ENCODE peak calls at places on chromosomes 5 and 9, in nine cellular contexts. One of them, this sample, is unnamed.

GRCh38 chr9:25418974-25419373 is 259.3 kb downstream of the TUSC1 start:
- DNase-seq in transverse colon: no peak
- DNase-seq in iPS-NIHi11: no peak
- DNase-seq in Daoy: no peak
- DNase-seq in hippocampal formation: no peak
- DNase-seq in HuH-7.5: no peak
- DNase-seq in pulmonary artery endothelial cell: no peak
- DNase-seq in GM23338: no peak
- DNase-seq in COR-L47: no peak
- DNase-seq in this sample: no peak

GRCh38 chr5:69042915-69043795 is 50.7 kb upstream of the SLC30A5 start:
- DNase-seq in transverse colon: peak
- DNase-seq in iPS-NIHi11: peak
- DNase-seq in Daoy: peak
- DNase-seq in hippocampal formation: peak
- DNase-seq in HuH-7.5: peak
- DNase-seq in pulmonary artery endothelial cell: peak
- DNase-seq in GM23338: peak
- DNase-seq in COR-L47: peak
- DNase-seq in this sample: peak

GRCh38 chr5:157648275-157648990 is 3.8 kb downstream of the SOX30 start:
- DNase-seq in transverse colon: no peak
- DNase-seq in iPS-NIHi11: no peak
- DNase-seq in Daoy: no peak
- DNase-seq in hippocampal formation: no peak
- DNase-seq in HuH-7.5: no peak
- DNase-seq in pulmonary artery endothelial cell: no peak
- DNase-seq in GM23338: no peak
- DNase-seq in COR-L47: no peak
- DNase-seq in this sample: no peak

GRCh38 chr5:107781451-107781850 is 110.7 kb upstream of the EFNA5 start:
- DNase-seq in transverse colon: no peak
- DNase-seq in iPS-NIHi11: no peak
- DNase-seq in Daoy: no peak
- DNase-seq in hippocampal formation: no peak
- DNase-seq in HuH-7.5: no peak
- DNase-seq in pulmonary artery endothelial cell: no peak
- DNase-seq in GM23338: no peak
- DNase-seq in COR-L47: peak
- DNase-seq in this sample: peak

GRCh38 chr9:96818535-96818934 is 35.8 kb downstream of the ZNF782 start:
- DNase-seq in transverse colon: no peak
- DNase-seq in iPS-NIHi11: no peak
- DNase-seq in Daoy: no peak
- DNase-seq in hippocampal formation: no peak
- DNase-seq in HuH-7.5: no peak
- DNase-seq in pulmonary artery endothelial cell: no peak
- DNase-seq in GM23338: peak
- DNase-seq in COR-L47: no peak
- DNase-seq in this sample: no peak

GRCh38 chr9:93207860-93208734 is 24.2 kb downstream of the WNK2 start:
- DNase-seq in transverse colon: no peak
- DNase-seq in iPS-NIHi11: no peak
- DNase-seq in Daoy: no peak
- DNase-seq in hippocampal formation: no peak
- DNase-seq in HuH-7.5: no peak
- DNase-seq in pulmonary artery endothelial cell: no peak
- DNase-seq in GM23338: no peak
- DNase-seq in COR-L47: no peak
- DNase-seq in this sample: no peak

GRCh38 chr9:130107955-130108354 is 54.2 kb downstream of the GPR107 start:
- DNase-seq in transverse colon: no peak
- DNase-seq in iPS-NIHi11: no peak
- DNase-seq in Daoy: no peak
- DNase-seq in hippocampal formation: no peak
- DNase-seq in HuH-7.5: no peak
- DNase-seq in pulmonary artery endothelial cell: no peak
- DNase-seq in GM23338: no peak
- DNase-seq in COR-L47: no peak
- DNase-seq in this sample: no peak

GRCh38 chr5:177973066-177973635 is 22.9 kb downstream of the PROP1 start:
- DNase-seq in transverse colon: no peak
- DNase-seq in iPS-NIHi11: no peak
- DNase-seq in Daoy: peak
- DNase-seq in hippocampal formation: no peak
- DNase-seq in HuH-7.5: no peak
- DNase-seq in pulmonary artery endothelial cell: no peak
- DNase-seq in GM23338: no peak
- DNase-seq in COR-L47: no peak
- DNase-seq in this sample: peak

GRCh38 chr5:102865510-102866314 is 110.6 kb downstream of the PAM start:
- DNase-seq in transverse colon: peak
- DNase-seq in iPS-NIHi11: peak
- DNase-seq in Daoy: peak
- DNase-seq in hippocampal formation: peak
- DNase-seq in HuH-7.5: peak
- DNase-seq in pulmonary artery endothelial cell: peak
- DNase-seq in GM23338: peak
- DNase-seq in COR-L47: peak
- DNase-seq in this sample: peak

GRCh38 chr9:109923371-109923770 is 143.4 kb downstream of the PALM2AKAP2 start:
- DNase-seq in transverse colon: no peak
- DNase-seq in iPS-NIHi11: peak
- DNase-seq in Daoy: no peak
- DNase-seq in hippocampal formation: no peak
- DNase-seq in HuH-7.5: no peak
- DNase-seq in pulmonary artery endothelial cell: peak
- DNase-seq in GM23338: peak
- DNase-seq in COR-L47: peak
- DNase-seq in this sample: no peak

GRCh38 chr5:10630126-10630525 is 66.3 kb downstream of the ANKRD33B start:
- DNase-seq in transverse colon: no peak
- DNase-seq in iPS-NIHi11: no peak
- DNase-seq in Daoy: no peak
- DNase-seq in hippocampal formation: no peak
- DNase-seq in HuH-7.5: no peak
- DNase-seq in pulmonary artery endothelial cell: no peak
- DNase-seq in GM23338: no peak
- DNase-seq in COR-L47: no peak
- DNase-seq in this sample: no peak

GRCh38 chr5:142078251-142078650 is 30.3 kb upstream of the NDFIP1 start:
- DNase-seq in transverse colon: no peak
- DNase-seq in iPS-NIHi11: no peak
- DNase-seq in Daoy: no peak
- DNase-seq in hippocampal formation: no peak
- DNase-seq in HuH-7.5: no peak
- DNase-seq in pulmonary artery endothelial cell: no peak
- DNase-seq in GM23338: no peak
- DNase-seq in COR-L47: no peak
- DNase-seq in this sample: no peak

GRCh38 chr5:64147849-64148441 is 17.7 kb upstream of the RNF180 start:
- DNase-seq in transverse colon: peak
- DNase-seq in iPS-NIHi11: peak
- DNase-seq in Daoy: peak
- DNase-seq in hippocampal formation: peak
- DNase-seq in HuH-7.5: peak
- DNase-seq in pulmonary artery endothelial cell: peak
- DNase-seq in GM23338: peak
- DNase-seq in COR-L47: peak
- DNase-seq in this sample: peak

GRCh38 chr5:2263763-2264162 is 381.0 kb upstream of the IRX4 start:
- DNase-seq in transverse colon: no peak
- DNase-seq in iPS-NIHi11: no peak
- DNase-seq in Daoy: no peak
- DNase-seq in hippocampal formation: no peak
- DNase-seq in HuH-7.5: no peak
- DNase-seq in pulmonary artery endothelial cell: no peak
- DNase-seq in GM23338: no peak
- DNase-seq in COR-L47: no peak
- DNase-seq in this sample: no peak

GRCh38 chr9:107624216-107624948 is 134.8 kb upstream of the KLF4 start:
- DNase-seq in transverse colon: no peak
- DNase-seq in iPS-NIHi11: no peak
- DNase-seq in Daoy: peak
- DNase-seq in hippocampal formation: no peak
- DNase-seq in HuH-7.5: no peak
- DNase-seq in pulmonary artery endothelial cell: no peak
- DNase-seq in GM23338: no peak
- DNase-seq in COR-L47: no peak
- DNase-seq in this sample: no peak

GRCh38 chr5:138439537-138440225 is 824 bp downstream of the REEP2 start:
- DNase-seq in transverse colon: no peak
- DNase-seq in iPS-NIHi11: peak
- DNase-seq in Daoy: no peak
- DNase-seq in hippocampal formation: peak
- DNase-seq in HuH-7.5: no peak
- DNase-seq in pulmonary artery endothelial cell: no peak
- DNase-seq in GM23338: peak
- DNase-seq in COR-L47: no peak
- DNase-seq in this sample: peak

GRCh38 chr5:32600057-32600622 is 14.8 kb downstream of the SUB1 start:
- DNase-seq in transverse colon: no peak
- DNase-seq in iPS-NIHi11: no peak
- DNase-seq in Daoy: peak
- DNase-seq in hippocampal formation: no peak
- DNase-seq in HuH-7.5: no peak
- DNase-seq in pulmonary artery endothelial cell: peak
- DNase-seq in GM23338: no peak
- DNase-seq in COR-L47: no peak
- DNase-seq in this sample: peak

GRCh38 chr9:133886563-133887501 is 105.3 kb downstream of the VAV2 start:
- DNase-seq in transverse colon: no peak
- DNase-seq in iPS-NIHi11: no peak
- DNase-seq in Daoy: no peak
- DNase-seq in hippocampal formation: no peak
- DNase-seq in HuH-7.5: no peak
- DNase-seq in pulmonary artery endothelial cell: no peak
- DNase-seq in GM23338: no peak
- DNase-seq in COR-L47: peak
- DNase-seq in this sample: no peak

GRCh38 chr5:54861212-54861894 is 124.0 kb downstream of the ESM1 start:
- DNase-seq in transverse colon: no peak
- DNase-seq in iPS-NIHi11: no peak
- DNase-seq in Daoy: no peak
- DNase-seq in hippocampal formation: no peak
- DNase-seq in HuH-7.5: no peak
- DNase-seq in pulmonary artery endothelial cell: no peak
- DNase-seq in GM23338: no peak
- DNase-seq in COR-L47: no peak
- DNase-seq in this sample: no peak

GRCh38 chr9:36415822-36416515 is 15.9 kb upstream of the RNF38 start:
- DNase-seq in transverse colon: no peak
- DNase-seq in iPS-NIHi11: no peak
- DNase-seq in Daoy: no peak
- DNase-seq in hippocampal formation: no peak
- DNase-seq in HuH-7.5: no peak
- DNase-seq in pulmonary artery endothelial cell: no peak
- DNase-seq in GM23338: peak
- DNase-seq in COR-L47: no peak
- DNase-seq in this sample: no peak

GRCh38 chr9:33921967-33922895 is 105.3 kb downstream of the UBE2R2 start:
- DNase-seq in transverse colon: no peak
- DNase-seq in iPS-NIHi11: peak
- DNase-seq in Daoy: peak
- DNase-seq in hippocampal formation: no peak
- DNase-seq in HuH-7.5: peak
- DNase-seq in pulmonary artery endothelial cell: no peak
- DNase-seq in GM23338: peak
- DNase-seq in COR-L47: peak
- DNase-seq in this sample: no peak

GRCh38 chr5:95962785-95963184 is 1.1 kb upstream of the ELL2 start:
- DNase-seq in transverse colon: no peak
- DNase-seq in iPS-NIHi11: peak
- DNase-seq in Daoy: peak
- DNase-seq in hippocampal formation: no peak
- DNase-seq in HuH-7.5: peak
- DNase-seq in pulmonary artery endothelial cell: no peak
- DNase-seq in GM23338: peak
- DNase-seq in COR-L47: no peak
- DNase-seq in this sample: no peak

GRCh38 chr9:61673664-61674381 is 484.0 kb downstream of the SPATA31A7 start:
- DNase-seq in transverse colon: no peak
- DNase-seq in iPS-NIHi11: no peak
- DNase-seq in Daoy: peak
- DNase-seq in hippocampal formation: no peak
- DNase-seq in HuH-7.5: no peak
- DNase-seq in pulmonary artery endothelial cell: no peak
- DNase-seq in GM23338: no peak
- DNase-seq in COR-L47: no peak
- DNase-seq in this sample: no peak

GRCh38 chr5:120446068-120446492 is 18.0 kb upstream of the PRR16 start:
- DNase-seq in transverse colon: no peak
- DNase-seq in iPS-NIHi11: no peak
- DNase-seq in Daoy: peak
- DNase-seq in hippocampal formation: no peak
- DNase-seq in HuH-7.5: no peak
- DNase-seq in pulmonary artery endothelial cell: peak
- DNase-seq in GM23338: no peak
- DNase-seq in COR-L47: peak
- DNase-seq in this sample: peak

GRCh38 chr5:174323878-174324281 is 278.4 kb downstream of the NSG2 start:
- DNase-seq in transverse colon: no peak
- DNase-seq in iPS-NIHi11: peak
- DNase-seq in Daoy: peak
- DNase-seq in hippocampal formation: no peak
- DNase-seq in HuH-7.5: peak
- DNase-seq in pulmonary artery endothelial cell: no peak
- DNase-seq in GM23338: peak
- DNase-seq in COR-L47: peak
- DNase-seq in this sample: peak

GRCh38 chr9:75200892-75201470 is 112.7 kb downstream of the OSTF1 start:
- DNase-seq in transverse colon: no peak
- DNase-seq in iPS-NIHi11: peak
- DNase-seq in Daoy: peak
- DNase-seq in hippocampal formation: no peak
- DNase-seq in HuH-7.5: no peak
- DNase-seq in pulmonary artery endothelial cell: no peak
- DNase-seq in GM23338: peak
- DNase-seq in COR-L47: peak
- DNase-seq in this sample: peak

GRCh38 chr5:156379198-156379597 is 52.2 kb downstream of the SGCD start:
- DNase-seq in transverse colon: no peak
- DNase-seq in iPS-NIHi11: no peak
- DNase-seq in Daoy: no peak
- DNase-seq in hippocampal formation: no peak
- DNase-seq in HuH-7.5: no peak
- DNase-seq in pulmonary artery endothelial cell: no peak
- DNase-seq in GM23338: no peak
- DNase-seq in COR-L47: no peak
- DNase-seq in this sample: no peak